ENCODE peak calls at places on chromosomes 13 and 19, in seven cellular contexts. One of them, this sample, is unnamed.

GRCh38 chr19:55777528-55777927 is 8.6 kb downstream of the RFPL4AL1 start:
- DNase-seq in RWPE1: no peak
- DNase-seq in IMR-90: no peak
- DNase-seq in activated T-cell treated with anti-CD3 and anti-CD28 coated beads for 1 hour: no peak
- DNase-seq in activated naive CD8-positive, alpha-beta T cell treated with anti-CD3 and anti-CD28 coated beads, Interleukin-2, amount 10 ng/mL, durations not matched to agents 7 days and 5 days: no peak
- DNase-seq in stimulated activated CD4-positive, alpha-beta T cell treated with anti-CD3 and anti-CD28 coated beads, TNF-alpha, amount 100 ng/mL, for 1 hour: peak
- DNase-seq in naive thymus-derived CD8-positive, alpha-beta T cell: no peak
- DNase-seq in this sample: no peak

GRCh38 chr13:37141011-37141410 is 35.5 kb upstream of the CSNK1A1L start:
- DNase-seq in RWPE1: no peak
- DNase-seq in IMR-90: no peak
- DNase-seq in activated T-cell treated with anti-CD3 and anti-CD28 coated beads for 1 hour: no peak
- DNase-seq in activated naive CD8-positive, alpha-beta T cell treated with anti-CD3 and anti-CD28 coated beads, Interleukin-2, amount 10 ng/mL, durations not matched to agents 7 days and 5 days: no peak
- DNase-seq in stimulated activated CD4-positive, alpha-beta T cell treated with anti-CD3 and anti-CD28 coated beads, TNF-alpha, amount 100 ng/mL, for 1 hour: no peak
- DNase-seq in naive thymus-derived CD8-positive, alpha-beta T cell: no peak
- DNase-seq in this sample: no peak

GRCh38 chr19:7779631-7780486 is 16.8 kb downstream of the CLEC4M start:
- DNase-seq in RWPE1: no peak
- DNase-seq in IMR-90: no peak
- DNase-seq in activated T-cell treated with anti-CD3 and anti-CD28 coated beads for 1 hour: no peak
- DNase-seq in activated naive CD8-positive, alpha-beta T cell treated with anti-CD3 and anti-CD28 coated beads, Interleukin-2, amount 10 ng/mL, durations not matched to agents 7 days and 5 days: no peak
- DNase-seq in stimulated activated CD4-positive, alpha-beta T cell treated with anti-CD3 and anti-CD28 coated beads, TNF-alpha, amount 100 ng/mL, for 1 hour: no peak
- DNase-seq in naive thymus-derived CD8-positive, alpha-beta T cell: no peak
- DNase-seq in this sample: no peak

GRCh38 chr13:49503951-49504350 is 8.2 kb downstream of the PHF11 start:
- DNase-seq in RWPE1: no peak
- DNase-seq in IMR-90: peak
- DNase-seq in activated T-cell treated with anti-CD3 and anti-CD28 coated beads for 1 hour: no peak
- DNase-seq in activated naive CD8-positive, alpha-beta T cell treated with anti-CD3 and anti-CD28 coated beads, Interleukin-2, amount 10 ng/mL, durations not matched to agents 7 days and 5 days: no peak
- DNase-seq in stimulated activated CD4-positive, alpha-beta T cell treated with anti-CD3 and anti-CD28 coated beads, TNF-alpha, amount 100 ng/mL, for 1 hour: no peak
- DNase-seq in naive thymus-derived CD8-positive, alpha-beta T cell: no peak
- DNase-seq in this sample: no peak

GRCh38 chr19:38534574-38534973 is 83.2 kb downstream of the MAP4K1 start:
- DNase-seq in RWPE1: no peak
- DNase-seq in IMR-90: no peak
- DNase-seq in activated T-cell treated with anti-CD3 and anti-CD28 coated beads for 1 hour: no peak
- DNase-seq in activated naive CD8-positive, alpha-beta T cell treated with anti-CD3 and anti-CD28 coated beads, Interleukin-2, amount 10 ng/mL, durations not matched to agents 7 days and 5 days: no peak
- DNase-seq in stimulated activated CD4-positive, alpha-beta T cell treated with anti-CD3 and anti-CD28 coated beads, TNF-alpha, amount 100 ng/mL, for 1 hour: no peak
- DNase-seq in naive thymus-derived CD8-positive, alpha-beta T cell: no peak
- DNase-seq in this sample: no peak

GRCh38 chr13:44801990-44802389 is 187.3 kb downstream of the NUFIP1 start:
- DNase-seq in RWPE1: peak
- DNase-seq in IMR-90: peak
- DNase-seq in activated T-cell treated with anti-CD3 and anti-CD28 coated beads for 1 hour: no peak
- DNase-seq in activated naive CD8-positive, alpha-beta T cell treated with anti-CD3 and anti-CD28 coated beads, Interleukin-2, amount 10 ng/mL, durations not matched to agents 7 days and 5 days: no peak
- DNase-seq in stimulated activated CD4-positive, alpha-beta T cell treated with anti-CD3 and anti-CD28 coated beads, TNF-alpha, amount 100 ng/mL, for 1 hour: no peak
- DNase-seq in naive thymus-derived CD8-positive, alpha-beta T cell: no peak
- DNase-seq in this sample: no peak

GRCh38 chr19:3743486-3743885 is 18.0 kb downstream of the APBA3 start:
- DNase-seq in RWPE1: peak
- DNase-seq in IMR-90: no peak
- DNase-seq in activated T-cell treated with anti-CD3 and anti-CD28 coated beads for 1 hour: no peak
- DNase-seq in activated naive CD8-positive, alpha-beta T cell treated with anti-CD3 and anti-CD28 coated beads, Interleukin-2, amount 10 ng/mL, durations not matched to agents 7 days and 5 days: no peak
- DNase-seq in stimulated activated CD4-positive, alpha-beta T cell treated with anti-CD3 and anti-CD28 coated beads, TNF-alpha, amount 100 ng/mL, for 1 hour: no peak
- DNase-seq in naive thymus-derived CD8-positive, alpha-beta T cell: no peak
- DNase-seq in this sample: no peak

GRCh38 chr19:45404557-45405434 is at the start of gene PPP1R13L:
- DNase-seq in RWPE1: peak
- DNase-seq in IMR-90: peak
- DNase-seq in activated T-cell treated with anti-CD3 and anti-CD28 coated beads for 1 hour: no peak
- DNase-seq in activated naive CD8-positive, alpha-beta T cell treated with anti-CD3 and anti-CD28 coated beads, Interleukin-2, amount 10 ng/mL, durations not matched to agents 7 days and 5 days: peak
- DNase-seq in stimulated activated CD4-positive, alpha-beta T cell treated with anti-CD3 and anti-CD28 coated beads, TNF-alpha, amount 100 ng/mL, for 1 hour: peak
- DNase-seq in naive thymus-derived CD8-positive, alpha-beta T cell: no peak
- DNase-seq in this sample: no peak

GRCh38 chr19:46608178-46608577 is 7.0 kb downstream of the CALM3 start:
- DNase-seq in RWPE1: no peak
- DNase-seq in IMR-90: no peak
- DNase-seq in activated T-cell treated with anti-CD3 and anti-CD28 coated beads for 1 hour: no peak
- DNase-seq in activated naive CD8-positive, alpha-beta T cell treated with anti-CD3 and anti-CD28 coated beads, Interleukin-2, amount 10 ng/mL, durations not matched to agents 7 days and 5 days: peak
- DNase-seq in stimulated activated CD4-positive, alpha-beta T cell treated with anti-CD3 and anti-CD28 coated beads, TNF-alpha, amount 100 ng/mL, for 1 hour: no peak
- DNase-seq in naive thymus-derived CD8-positive, alpha-beta T cell: no peak
- DNase-seq in this sample: no peak